ENCODE peak calls at places on chromosomes 13 and 19, in five cellular contexts. One of them, this sample, is unnamed.
A peak's percentile ranks its signal among the peaks of the same experiment; 100 is the strongest.

GRCh38 chr19:31054430-31054829 is 294.8 kb downstream of the TSHZ3 start:
- DNase-seq in brain microvascular endothelial cell: peak; percentile 69
- DNase-seq in BJ: no peak
- DNase-seq in iPS DF 6.9: peak; percentile 57
- DNase-seq in fibroblast of mammary gland: peak; percentile 72
- DNase-seq in this sample: peak; percentile 64

GRCh38 chr13:83221813-83222241 is 660.4 kb downstream of the SLITRK1 start:
- DNase-seq in brain microvascular endothelial cell: peak; percentile 30
- DNase-seq in fibroblast of mammary gland: peak; percentile 94
- DNase-seq in BJ: peak; percentile 72
- DNase-seq in iPS DF 6.9: no peak
- DNase-seq in this sample: peak; percentile 53

GRCh38 chr19:33214621-33215020 is 11.0 kb downstream of the SLC7A10 start:
- DNase-seq in iPS DF 6.9: no peak
- DNase-seq in BJ: no peak
- DNase-seq in brain microvascular endothelial cell: peak; percentile 24
- DNase-seq in fibroblast of mammary gland: peak; percentile 23
- DNase-seq in this sample: peak; percentile 38

GRCh38 chr19:58513694-58514563 is 2.1 kb upstream of the SLC27A5 start:
- DNase-seq in brain microvascular endothelial cell: peak; percentile 62
- DNase-seq in BJ: peak; percentile 26
- DNase-seq in iPS DF 6.9: peak; percentile 84
- DNase-seq in fibroblast of mammary gland: peak; percentile 85
- DNase-seq in this sample: peak; percentile 82

GRCh38 chr19:543912-544608 is at the start of gene GZMM:
- DNase-seq in iPS DF 6.9: no peak
- DNase-seq in fibroblast of mammary gland: no peak
- DNase-seq in BJ: no peak
- DNase-seq in brain microvascular endothelial cell: no peak
- DNase-seq in this sample: no peak

GRCh38 chr19:38321646-38322323 is 2.1 kb downstream of the KCNK6 start:
- DNase-seq in fibroblast of mammary gland: peak; percentile 34
- DNase-seq in brain microvascular endothelial cell: no peak
- DNase-seq in iPS DF 6.9: no peak
- DNase-seq in BJ: no peak
- DNase-seq in this sample: no peak

GRCh38 chr13:34358811-34359513 is 541.0 kb downstream of the RFC3 start:
- DNase-seq in brain microvascular endothelial cell: peak; percentile 85
- DNase-seq in iPS DF 6.9: no peak
- DNase-seq in fibroblast of mammary gland: peak; percentile 63
- DNase-seq in BJ: peak; percentile 73
- DNase-seq in this sample: peak; percentile 85

GRCh38 chr13:110371550-110372465 is 64.7 kb downstream of the COL4A2 start:
- DNase-seq in iPS DF 6.9: no peak
- DNase-seq in fibroblast of mammary gland: no peak
- DNase-seq in brain microvascular endothelial cell: peak; percentile 64
- DNase-seq in BJ: no peak
- DNase-seq in this sample: no peak

GRCh38 chr13:76882431-76882830 is 3.8 kb downstream of the KCTD12 start:
- DNase-seq in brain microvascular endothelial cell: peak; percentile 28
- DNase-seq in iPS DF 6.9: no peak
- DNase-seq in fibroblast of mammary gland: peak; percentile 87
- DNase-seq in BJ: no peak
- DNase-seq in this sample: peak; percentile 77

GRCh38 chr13:28059214-28059613 is 41.2 kb downstream of the FLT3 start:
- DNase-seq in BJ: no peak
- DNase-seq in iPS DF 6.9: peak; percentile 20
- DNase-seq in fibroblast of mammary gland: peak; percentile 38
- DNase-seq in brain microvascular endothelial cell: peak; percentile 7
- DNase-seq in this sample: peak; percentile 11

GRCh38 chr19:33288666-33289065 is 13.7 kb downstream of the CEBPA start:
- DNase-seq in BJ: no peak
- DNase-seq in fibroblast of mammary gland: no peak
- DNase-seq in brain microvascular endothelial cell: no peak
- DNase-seq in iPS DF 6.9: no peak
- DNase-seq in this sample: no peak

GRCh38 chr13:45623516-45624090 is 8.1 kb upstream of the ERICH6B start:
- DNase-seq in iPS DF 6.9: no peak
- DNase-seq in BJ: no peak
- DNase-seq in fibroblast of mammary gland: peak; percentile 39
- DNase-seq in brain microvascular endothelial cell: no peak
- DNase-seq in this sample: peak; percentile 59

GRCh38 chr13:21001471-21001870 is 59.9 kb downstream of the LATS2 start:
- DNase-seq in fibroblast of mammary gland: no peak
- DNase-seq in BJ: no peak
- DNase-seq in brain microvascular endothelial cell: no peak
- DNase-seq in iPS DF 6.9: no peak
- DNase-seq in this sample: no peak

GRCh38 chr13:93182406-93182805 is 44.2 kb upstream of the GPC6 start:
- DNase-seq in iPS DF 6.9: no peak
- DNase-seq in fibroblast of mammary gland: no peak
- DNase-seq in BJ: no peak
- DNase-seq in brain microvascular endothelial cell: no peak
- DNase-seq in this sample: no peak

GRCh38 chr13:60627071-60627686 is 230.2 kb downstream of the TDRD3 start:
- DNase-seq in BJ: no peak
- DNase-seq in brain microvascular endothelial cell: peak; percentile 15
- DNase-seq in fibroblast of mammary gland: peak; percentile 18
- DNase-seq in iPS DF 6.9: peak; percentile 45
- DNase-seq in this sample: peak; percentile 36

GRCh38 chr13:79810671-79811070 is 329.7 kb downstream of the NDFIP2 start:
- DNase-seq in iPS DF 6.9: no peak
- DNase-seq in brain microvascular endothelial cell: peak; percentile 29
- DNase-seq in fibroblast of mammary gland: no peak
- DNase-seq in BJ: peak; percentile 32
- DNase-seq in this sample: peak; percentile 50

GRCh38 chr19:18313398-18313797 is 9.5 kb downstream of the LSM4 start:
- DNase-seq in BJ: no peak
- DNase-seq in iPS DF 6.9: no peak
- DNase-seq in brain microvascular endothelial cell: no peak
- DNase-seq in fibroblast of mammary gland: no peak
- DNase-seq in this sample: no peak

GRCh38 chr19:17337675-17338439 is 504 bp downstream of the GTPBP3 start:
- DNase-seq in BJ: no peak
- DNase-seq in iPS DF 6.9: no peak
- DNase-seq in brain microvascular endothelial cell: no peak
- DNase-seq in fibroblast of mammary gland: no peak
- DNase-seq in this sample: peak; percentile 40

GRCh38 chr13:46961719-46962118 is 64.9 kb upstream of the HTR2A start:
- DNase-seq in fibroblast of mammary gland: peak; percentile 93
- DNase-seq in iPS DF 6.9: no peak
- DNase-seq in brain microvascular endothelial cell: peak; percentile 76
- DNase-seq in BJ: peak; percentile 41
- DNase-seq in this sample: peak; percentile 59

GRCh38 chr19:29845576-29846176 is 33.9 kb downstream of the CCNE1 start:
- DNase-seq in iPS DF 6.9: no peak
- DNase-seq in fibroblast of mammary gland: peak; percentile 54
- DNase-seq in BJ: no peak
- DNase-seq in brain microvascular endothelial cell: peak; percentile 26
- DNase-seq in this sample: peak; percentile 51

GRCh38 chr19:14147797-14148605 is 11.6 kb upstream of the ASF1B start:
- DNase-seq in iPS DF 6.9: peak; percentile 35
- DNase-seq in BJ: no peak
- DNase-seq in fibroblast of mammary gland: peak; percentile 59
- DNase-seq in brain microvascular endothelial cell: peak; percentile 46
- DNase-seq in this sample: peak; percentile 79

GRCh38 chr19:20235156-20235555 is 68.1 kb downstream of the ZNF486 start:
- DNase-seq in iPS DF 6.9: no peak
- DNase-seq in fibroblast of mammary gland: no peak
- DNase-seq in brain microvascular endothelial cell: no peak
- DNase-seq in BJ: no peak
- DNase-seq in this sample: no peak

GRCh38 chr13:43206858-43207257 is 183.5 kb downstream of the DNAJC15 start:
- DNase-seq in iPS DF 6.9: no peak
- DNase-seq in brain microvascular endothelial cell: no peak
- DNase-seq in BJ: no peak
- DNase-seq in fibroblast of mammary gland: no peak
- DNase-seq in this sample: peak; percentile 42

GRCh38 chr13:43203781-43204180 is 180.4 kb downstream of the DNAJC15 start:
- DNase-seq in BJ: no peak
- DNase-seq in iPS DF 6.9: no peak
- DNase-seq in brain microvascular endothelial cell: no peak
- DNase-seq in fibroblast of mammary gland: peak; percentile 32
- DNase-seq in this sample: no peak

GRCh38 chr13:43200736-43201135 is 177.3 kb downstream of the DNAJC15 start:
- DNase-seq in fibroblast of mammary gland: no peak
- DNase-seq in BJ: no peak
- DNase-seq in brain microvascular endothelial cell: no peak
- DNase-seq in iPS DF 6.9: no peak
- DNase-seq in this sample: no peak

GRCh38 chr13:43204591-43204990 is 181.2 kb downstream of the DNAJC15 start:
- DNase-seq in iPS DF 6.9: no peak
- DNase-seq in BJ: no peak
- DNase-seq in brain microvascular endothelial cell: no peak
- DNase-seq in fibroblast of mammary gland: no peak
- DNase-seq in this sample: no peak

GRCh38 chr13:43205421-43205820 is 182.0 kb downstream of the DNAJC15 start:
- DNase-seq in iPS DF 6.9: no peak
- DNase-seq in fibroblast of mammary gland: no peak
- DNase-seq in BJ: no peak
- DNase-seq in brain microvascular endothelial cell: no peak
- DNase-seq in this sample: no peak
- H3K4me3 ChIP-seq in iPS DF 6.9: no peak overlapping the region
- H3K4me3 ChIP-seq in fibroblast of mammary gland: no peak overlapping the region
- H3K4me3 ChIP-seq in BJ: no peak overlapping the region
- H3K4me3 ChIP-seq in brain microvascular endothelial cell: no peak overlapping the region
- H3K4me3 ChIP-seq in this sample: no peak overlapping the region

GRCh38 chr13:96089139-96089538 is 768 bp upstream of the HS6ST3 start:
- DNase-seq in brain microvascular endothelial cell: no peak
- DNase-seq in BJ: no peak
- DNase-seq in iPS DF 6.9: no peak
- DNase-seq in fibroblast of mammary gland: no peak
- DNase-seq in this sample: no peak
- H3K4me3 ChIP-seq in brain microvascular endothelial cell: no peak overlapping the region
- H3K4me3 ChIP-seq in BJ: no peak overlapping the region
- H3K4me3 ChIP-seq in iPS DF 6.9: no peak overlapping the region
- H3K4me3 ChIP-seq in fibroblast of mammary gland: no peak overlapping the region
- H3K4me3 ChIP-seq in this sample: no peak overlapping the region

GRCh38 chr13:50526771-50527567 is 316.5 kb downstream of the DLEU7 start:
- DNase-seq in BJ: no peak
- DNase-seq in iPS DF 6.9: no peak
- DNase-seq in brain microvascular endothelial cell: no peak
- DNase-seq in fibroblast of mammary gland: no peak
- DNase-seq in this sample: no peak
- H3K4me3 ChIP-seq in BJ: no peak overlapping the region
- H3K4me3 ChIP-seq in iPS DF 6.9: no peak overlapping the region
- H3K4me3 ChIP-seq in brain microvascular endothelial cell: no peak overlapping the region
- H3K4me3 ChIP-seq in fibroblast of mammary gland: no peak overlapping the region
- H3K4me3 ChIP-seq in this sample: no peak overlapping the region

GRCh38 chr19:34448191-34448590 is 20.0 kb downstream of the UBA2 start:
- DNase-seq in iPS DF 6.9: no peak
- DNase-seq in brain microvascular endothelial cell: no peak
- DNase-seq in fibroblast of mammary gland: no peak
- DNase-seq in BJ: no peak
- DNase-seq in this sample: no peak
- H3K4me3 ChIP-seq in iPS DF 6.9: no peak overlapping the region
- H3K4me3 ChIP-seq in brain microvascular endothelial cell: no peak overlapping the region
- H3K4me3 ChIP-seq in fibroblast of mammary gland: no peak overlapping the region
- H3K4me3 ChIP-seq in BJ: no peak overlapping the region
- H3K4me3 ChIP-seq in this sample: no peak overlapping the region

GRCh38 chr19:45972944-45973525 is 630 bp downstream of the NOVA2 start:
- DNase-seq in iPS DF 6.9: no peak
- DNase-seq in brain microvascular endothelial cell: no peak
- DNase-seq in BJ: no peak
- DNase-seq in fibroblast of mammary gland: no peak
- DNase-seq in this sample: peak; percentile 10

GRCh38 chr19:45973564-45974338 is at the start of gene NOVA2:
- DNase-seq in BJ: no peak
- DNase-seq in iPS DF 6.9: peak; percentile 79
- DNase-seq in brain microvascular endothelial cell: peak; percentile 56
- DNase-seq in fibroblast of mammary gland: peak; percentile 51
- DNase-seq in this sample: peak; percentile 40

GRCh38 chr19:45972081-45972943 is 1.4 kb downstream of the NOVA2 start:
- DNase-seq in brain microvascular endothelial cell: no peak
- DNase-seq in fibroblast of mammary gland: no peak
- DNase-seq in iPS DF 6.9: no peak
- DNase-seq in BJ: no peak
- DNase-seq in this sample: no peak

GRCh38 chr19:45969676-45970075 is 4.0 kb downstream of the NOVA2 start:
- DNase-seq in iPS DF 6.9: no peak
- DNase-seq in fibroblast of mammary gland: no peak
- DNase-seq in BJ: no peak
- DNase-seq in brain microvascular endothelial cell: no peak
- DNase-seq in this sample: no peak

GRCh38 chr19:45971260-45971902 is 2.3 kb downstream of the NOVA2 start:
- DNase-seq in brain microvascular endothelial cell: no peak
- DNase-seq in iPS DF 6.9: no peak
- DNase-seq in BJ: no peak
- DNase-seq in fibroblast of mammary gland: no peak
- DNase-seq in this sample: no peak
- H3K4me3 ChIP-seq in brain microvascular endothelial cell: no peak overlapping the region
- H3K4me3 ChIP-seq in iPS DF 6.9: no peak overlapping the region
- H3K4me3 ChIP-seq in BJ: no peak overlapping the region
- H3K4me3 ChIP-seq in fibroblast of mammary gland: no peak overlapping the region
- H3K4me3 ChIP-seq in this sample: no peak overlapping the region

GRCh38 chr19:7790416-7790815 is 27.4 kb downstream of the CLEC4M start:
- DNase-seq in brain microvascular endothelial cell: no peak
- DNase-seq in fibroblast of mammary gland: no peak
- DNase-seq in iPS DF 6.9: no peak
- DNase-seq in BJ: no peak
- DNase-seq in this sample: no peak

GRCh38 chr19:7788178-7788932 is 25.3 kb downstream of the CLEC4M start:
- DNase-seq in brain microvascular endothelial cell: no peak
- DNase-seq in iPS DF 6.9: no peak
- DNase-seq in fibroblast of mammary gland: no peak
- DNase-seq in BJ: no peak
- DNase-seq in this sample: no peak

GRCh38 chr19:7789447-7789846 is 26.4 kb downstream of the CLEC4M start:
- DNase-seq in fibroblast of mammary gland: no peak
- DNase-seq in BJ: no peak
- DNase-seq in brain microvascular endothelial cell: no peak
- DNase-seq in iPS DF 6.9: no peak
- DNase-seq in this sample: no peak

GRCh38 chr19:7787602-7788177 is 24.6 kb downstream of the CLEC4M start:
- DNase-seq in brain microvascular endothelial cell: no peak
- DNase-seq in fibroblast of mammary gland: no peak
- DNase-seq in iPS DF 6.9: no peak
- DNase-seq in BJ: no peak
- DNase-seq in this sample: no peak

GRCh38 chr19:7788933-7789323 is 25.9 kb downstream of the CLEC4M start:
- DNase-seq in BJ: no peak
- DNase-seq in brain microvascular endothelial cell: no peak
- DNase-seq in iPS DF 6.9: no peak
- DNase-seq in fibroblast of mammary gland: no peak
- DNase-seq in this sample: no peak
- H3K4me3 ChIP-seq in BJ: no peak overlapping the region
- H3K4me3 ChIP-seq in brain microvascular endothelial cell: no peak overlapping the region
- H3K4me3 ChIP-seq in iPS DF 6.9: peak overlapping the region; percentile 31
- H3K4me3 ChIP-seq in fibroblast of mammary gland: no peak overlapping the region
- H3K4me3 ChIP-seq in this sample: no peak overlapping the region

DNA sequence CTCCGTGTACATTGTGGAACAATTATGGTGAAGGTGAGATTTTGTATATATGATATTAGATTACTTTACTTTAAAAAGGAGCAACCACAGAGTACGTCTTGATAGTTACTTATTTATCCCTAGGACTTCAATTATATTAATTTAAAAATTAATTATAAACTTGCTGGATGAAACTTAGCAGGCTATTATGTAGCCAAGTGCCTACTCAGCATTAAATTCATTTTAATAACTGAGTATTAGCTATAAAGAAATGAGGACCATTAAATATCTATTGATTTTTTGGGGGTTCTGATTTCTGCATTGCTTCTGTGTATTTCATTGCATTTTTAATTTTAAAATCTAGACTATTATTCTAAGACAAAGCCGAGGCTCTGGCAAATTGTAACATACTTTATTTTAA is 109.4 kb downstream of the HS6ST3 start:
- DNase-seq in BJ: no peak
- DNase-seq in fibroblast of mammary gland: no peak
- DNase-seq in brain microvascular endothelial cell: no peak
- DNase-seq in iPS DF 6.9: no peak
- DNase-seq in this sample: no peak
- H3K4me3 ChIP-seq in BJ: no peak overlapping the region
- H3K4me3 ChIP-seq in fibroblast of mammary gland: no peak overlapping the region
- H3K4me3 ChIP-seq in brain microvascular endothelial cell: no peak overlapping the region
- H3K4me3 ChIP-seq in iPS DF 6.9: no peak overlapping the region
- H3K4me3 ChIP-seq in this sample: no peak overlapping the region